ENCODE peak calls at places on chromosomes 4 and X, in five cellular contexts. J is GM23248, V is fibroblast of lung, F is SK-N-SH, C is thyroid gland. T is an unnamed sample. For H3K4me1 and H3K36me3, the result is how much of the 10 kb centered on the place peaks cover.

GRCh38 chr4:113574636-113575103 is 186.9 kb downstream of the CAMK2D start:
- DNase-seq in C (no peak), V (peak), J (peak), F (no peak), T (no peak)

GRCh38 chr4:11418610-11419009 is 10.1 kb downstream of the HS3ST1 start:
- DNase-seq in J (no peak), V (no peak), F (no peak), C (no peak), T (no peak)

GRCh38 chrX:10725071-10725470 is 104.7 kb upstream of the MID1 start:
- DNase-seq in F (peak), J (no peak), C (no peak), V (no peak), T (peak)

GRCh38 chrX:134746379-134746723 is 88.1 kb upstream of the PLAC1 start:
- DNase-seq in C (no peak), V (peak), J (no peak), F (no peak), T (no peak)

GRCh38 chr4:91497892-91498291 is 805.9 kb upstream of the GRID2 start:
- DNase-seq in C (no peak), V (no peak), J (no peak), F (no peak), T (no peak)

GRCh38 chr4:99947608-99948007 is 1.2 kb upstream of the DNAJB14 start:
- DNase-seq in J (peak), C (no peak), V (no peak), F (no peak), T (no peak)

GRCh38 chr4:68445111-68445510 is 2.2 kb upstream of the TMPRSS11E start:
- DNase-seq in J (no peak), C (no peak), V (peak), F (no peak), T (no peak)

GRCh38 chr4:127143460-127144190 is 489.1 kb upstream of the INTU start:
- DNase-seq in V (peak), J (peak), C (no peak), F (no peak), T (no peak)

GRCh38 chr4:89482248-89482647 is 174.6 kb upstream of the GPRIN3 start:
- DNase-seq in J (peak), C (peak), V (peak), F (peak), T (peak)

GRCh38 chr4:75985116-75985515 is 5.6 kb downstream of the SDAD1 start:
- DNase-seq in C (no peak), V (peak), F (no peak), J (peak), T (no peak)

GRCh38 chrX:74015379-74016019 is 288.5 kb upstream of the ZCCHC13 start:
- DNase-seq in J (peak), V (peak), F (peak), C (peak), T (peak)

GRCh38 chr4:112036881-112037280 is 108.4 kb upstream of the FAM241A start:
- DNase-seq in J (peak), V (no peak), F (no peak), C (no peak), T (no peak)

GRCh38 chr4:15130441-15130840 is 128.2 kb downstream of the CPEB2 start:
- DNase-seq in J (peak), C (peak), F (no peak), V (no peak), T (no peak)

DNA sequence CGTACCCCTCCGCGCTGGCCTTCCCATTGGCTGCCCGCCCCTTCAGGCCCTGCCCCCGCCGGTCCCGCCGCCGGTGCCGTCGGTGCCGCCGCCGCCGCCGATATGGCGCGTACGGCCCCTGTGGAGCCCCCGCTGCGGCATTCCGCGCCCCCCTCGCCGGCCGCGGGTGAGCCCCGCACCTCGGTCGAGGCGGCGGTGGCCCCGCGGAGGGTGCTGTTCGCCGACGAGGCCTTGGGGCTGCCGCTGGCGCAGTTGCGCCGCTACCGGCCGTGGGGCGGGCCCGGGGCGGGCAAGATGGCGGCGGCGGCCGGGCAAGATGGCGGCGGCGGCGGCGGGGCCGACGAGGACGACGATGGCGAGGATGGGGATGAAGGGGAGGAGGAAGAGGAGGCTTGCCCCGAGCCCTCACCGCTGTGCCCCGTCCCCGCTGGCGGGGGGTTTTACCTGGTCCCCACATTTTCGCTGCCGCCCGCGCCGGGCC is at the start of gene PPP1R3F:
- DNase-seq in J (no peak), V (no peak), F (no peak), C (no peak), T (no peak)
- H3K4me3 ChIP-seq in J (peak), V (peak), F (peak), C (peak), T (peak)

GRCh38 chr4:147756417-147756816 is 24.5 kb downstream of the ARHGAP10 start:
- DNase-seq in V (no peak), J (no peak), F (no peak), C (no peak), T (no peak)
- H3K4me1 ChIP-seq in V (under half), J (under half), F (under half), C (under half), T (under half)

GRCh38 chrX:24774650-24775049 is 80.9 kb downstream of the POLA1 start:
- DNase-seq in C (no peak), F (no peak), J (peak), V (no peak), T (no peak)

GRCh38 chrX:24777660-24778059 is 83.9 kb downstream of the POLA1 start:
- DNase-seq in V (no peak), J (no peak), F (no peak), C (no peak), T (no peak)

DNA sequence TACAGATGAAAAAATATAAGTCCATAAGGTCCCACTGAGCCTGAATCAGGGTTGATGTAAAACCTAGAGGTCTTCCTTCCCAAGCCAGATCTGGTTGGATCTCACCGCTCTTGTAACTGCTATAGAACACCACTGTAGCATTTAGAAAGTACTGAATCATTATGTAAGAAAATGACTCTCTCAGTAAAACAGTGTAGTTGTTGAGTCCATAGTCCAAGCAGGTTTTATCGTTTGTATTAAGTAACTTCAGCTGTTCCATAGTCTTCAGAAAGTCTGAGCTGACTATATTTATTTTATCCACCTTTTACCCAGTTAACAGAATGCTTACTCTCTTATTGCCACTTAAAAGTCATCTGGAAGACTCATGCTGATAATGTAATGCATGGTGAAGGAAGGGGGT is 82.2 kb downstream of the POLA1 start:
- DNase-seq in F (no peak), C (no peak), V (no peak), J (no peak), T (no peak)
- H3K36me3 ChIP-seq in F (under half), C (under half), V (under half), J (under half), T (under half)

GRCh38 chrX:52995974-52996304 is 37.6 kb upstream of the FAM156A start:
- DNase-seq in V (no peak), J (no peak), C (no peak), F (no peak), T (no peak)
- H3K4me3 ChIP-seq in V (peak), J (peak), C (peak), F (peak), T (peak)

DNA sequence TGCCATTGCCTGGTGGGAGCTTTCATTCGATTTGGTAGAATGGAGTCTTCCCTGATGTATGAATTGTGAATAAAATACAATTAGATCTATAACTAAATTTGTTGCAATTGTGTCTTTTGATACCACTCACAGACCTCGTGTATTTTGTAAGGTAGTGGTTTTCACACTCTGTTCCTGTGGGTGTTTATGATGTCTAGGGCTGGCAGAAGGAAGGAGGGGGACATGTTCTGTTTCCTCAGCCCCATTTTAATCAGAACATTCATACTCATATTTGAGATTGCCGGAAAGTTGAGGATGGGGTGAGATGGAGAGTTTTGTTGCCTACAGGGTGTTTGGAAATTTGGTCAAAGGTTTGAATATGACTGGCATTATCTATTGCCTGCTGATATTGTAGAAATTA is 42.9 kb downstream of the PTTG2 start:
- DNase-seq in C (no peak), F (no peak), J (no peak), V (no peak), T (no peak)
- H3K4me1 ChIP-seq in C (under half), F (under half), J (under half), V (under half), T (under half)

GRCh38 chr4:104907991-104908390 is 238.7 kb upstream of the TET2 start:
- DNase-seq in F (no peak), V (no peak), J (no peak), C (no peak), T (no peak)

GRCh38 chr4:104907074-104907649 is 239.5 kb upstream of the TET2 start:
- DNase-seq in C (no peak), V (no peak), J (no peak), F (no peak), T (no peak)

GRCh38 chr4:104912518-104912917 is 234.2 kb upstream of the TET2 start:
- DNase-seq in C (no peak), J (no peak), V (no peak), F (no peak), T (no peak)

GRCh38 chr4:104906274-104906673 is 240.4 kb upstream of the TET2 start:
- DNase-seq in C (peak), V (no peak), J (no peak), F (no peak), T (no peak)

DNA sequence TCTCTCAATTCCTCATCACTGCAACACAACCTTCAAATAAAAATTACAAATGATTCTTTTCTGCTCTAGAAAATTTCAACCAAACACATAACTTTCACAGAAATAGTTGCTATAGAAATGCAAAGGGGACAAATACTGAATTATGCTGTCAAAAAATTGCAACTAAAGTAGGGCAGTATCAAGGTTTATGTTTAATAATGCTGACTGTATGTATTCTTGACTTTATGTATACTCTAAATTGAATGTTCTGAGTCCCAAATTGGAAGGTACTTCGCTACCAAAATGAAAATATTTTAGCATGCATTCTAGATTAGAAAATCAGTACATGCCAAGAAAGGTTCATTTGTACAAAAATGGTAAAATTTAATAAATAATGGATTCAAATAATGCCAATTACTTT is 237.3 kb upstream of the TET2 start:
- DNase-seq in J (no peak), V (no peak), F (no peak), C (no peak), T (no peak)
- H3K36me3 ChIP-seq in J (under half), V (under half), F (under half), C (under half), T (under half)

DNA sequence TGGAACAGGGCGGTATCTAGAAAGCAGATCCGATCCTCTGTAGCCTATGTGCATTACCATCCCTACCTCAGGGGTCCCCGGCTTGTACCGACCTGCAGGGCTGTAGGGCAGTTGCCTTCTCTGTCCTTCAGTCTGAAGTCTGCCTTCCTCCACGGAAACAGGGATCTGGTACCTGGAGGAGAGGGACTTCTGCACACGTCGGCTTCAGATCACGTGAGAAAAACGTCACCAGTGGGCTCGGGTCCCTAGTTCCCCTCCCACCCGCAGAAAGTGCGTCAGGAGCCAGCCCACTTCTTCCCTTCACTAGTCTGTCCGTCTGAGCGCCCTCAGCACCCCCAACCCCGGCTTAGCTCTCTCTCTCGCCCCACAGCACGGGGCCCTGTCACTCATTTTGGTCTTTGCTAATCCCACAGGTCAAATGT is at the start of gene TCEAL5:
- DNase-seq in V (no peak), C (peak), J (no peak), F (peak), T (no peak)
- H3K4me3 ChIP-seq in V (no peak), C (no peak), J (no peak), F (no peak), T (no peak)